ENCODE peak calls at places on chromosome 1, in ten cellular contexts. X is SHP77; B is CD8-positive, alpha-beta memory T cell; V is AG04450; N is memory B cell; M is NCI-H1930; G is NCI-H2081 treated with DMSO at 0.1 percent for 48 hours; U is ELR; Z is stimulated activated CD8-positive, alpha-beta memory T cell treated with anti-CD3 and anti-CD28 coated beads, Interleukin-7, amount 100 ng/mL, for 1 hour; D is activated CD4-positive, alpha-beta T cell treated with anti-CD3 and anti-CD28 coated beads, Interleukin-2, amount 10 ng/mL, durations not matched to agents 7 days and 5 days. C is an unnamed sample.

GRCh38 chr1:3501856-3502665 is 47.6 kb downstream of the ARHGEF16 start:
- DNase-seq in X (no peak), D (peak; percentile 15), Z (no peak), B (peak; percentile 29), U (peak; percentile 38), V (no peak), M (no peak), N (no peak), G (no peak), C (peak; percentile 46)

GRCh38 chr1:180000575-180000974 is 46.0 kb downstream of the CEP350 start:
- DNase-seq in B (no peak), M (no peak), D (no peak), G (no peak), N (no peak), V (no peak), U (no peak), X (no peak), Z (no peak), C (no peak)

GRCh38 chr1:116556289-116557006 is 14.4 kb downstream of the CD58 start:
- DNase-seq in B (peak; percentile 63), D (peak; percentile 57), N (no peak), X (no peak), U (peak; percentile 92), M (no peak), Z (peak; percentile 32), V (no peak), G (no peak), C (peak; percentile 33)

GRCh38 chr1:184843732-184844495 is 89.3 kb upstream of the EDEM3 start:
- DNase-seq in N (no peak), D (peak; percentile 73), G (no peak), X (no peak), B (peak; percentile 63), M (no peak), Z (peak; percentile 45), U (no peak), V (no peak), C (no peak)

GRCh38 chr1:28833396-28833795 is 21.4 kb downstream of the OPRD1 start:
- DNase-seq in G (no peak), M (no peak), N (no peak), U (no peak), Z (no peak), V (no peak), X (no peak), D (no peak), B (no peak), C (no peak)

GRCh38 chr1:91640877-91641526 is 140.4 kb downstream of the CDC7 start:
- DNase-seq in B (no peak), N (no peak), U (no peak), D (no peak), Z (no peak), G (no peak), V (no peak), M (no peak), X (no peak), C (no peak)

GRCh38 chr1:1122078-1122811 is 6.4 kb upstream of the C1orf159 start:
- DNase-seq in B (peak; percentile 75), D (peak; percentile 83), V (peak; percentile 27), N (peak; percentile 93), G (no peak), U (peak; percentile 77), X (peak; percentile 38), M (peak; percentile 77), Z (peak; percentile 59), C (peak; percentile 62)

GRCh38 chr1:220956861-220957605 is 77.8 kb downstream of the HLX start:
- DNase-seq in M (no peak), B (no peak), D (no peak), U (peak; percentile 95), X (no peak), G (no peak), V (peak; percentile 74), Z (no peak), N (no peak), C (peak; percentile 15)

GRCh38 chr1:20470174-20470573 is 15.8 kb downstream of the CAMK2N1 start:
- DNase-seq in M (no peak), N (no peak), B (no peak), D (no peak), X (peak; percentile 14), Z (no peak), G (no peak), V (no peak), U (no peak), C (no peak)

GRCh38 chr1:47675721-47676120 is 237.9 kb downstream of the FOXD2 start:
- DNase-seq in M (no peak), G (no peak), N (no peak), V (no peak), D (no peak), Z (no peak), B (no peak), U (no peak), X (no peak), C (no peak)

GRCh38 chr1:154520333-154520732 is 18.1 kb upstream of the SHE start:
- DNase-seq in M (no peak), D (no peak), B (no peak), V (no peak), Z (no peak), G (no peak), N (no peak), X (no peak), U (no peak), C (no peak)

GRCh38 chr1:69175078-69175477 is 392.6 kb upstream of the LRRC7 start:
- DNase-seq in U (no peak), N (no peak), Z (no peak), G (no peak), X (no peak), V (no peak), B (no peak), M (no peak), D (no peak), C (no peak)

GRCh38 chr1:12472798-12473551 is 145.0 kb downstream of the DHRS3 start:
- DNase-seq in X (no peak), M (no peak), Z (peak; percentile 44), V (no peak), B (peak; percentile 18), G (no peak), D (peak; percentile 70), N (peak; percentile 12), U (no peak), C (no peak)

GRCh38 chr1:28171246-28171645 is 5.2 kb downstream of the PTAFR start:
- DNase-seq in Z (no peak), X (no peak), V (no peak), D (no peak), G (no peak), U (no peak), B (no peak), N (no peak), M (no peak), C (no peak)

GRCh38 chr1:56803561-56804156 is 15.5 kb downstream of the FYB2 start:
- DNase-seq in X (peak; percentile 44), D (peak; percentile 6), M (peak; percentile 29), G (no peak), N (no peak), U (peak; percentile 56), V (no peak), Z (no peak), B (no peak), C (peak; percentile 40)

GRCh38 chr1:46401964-46402626 is 8.0 kb downstream of the FAAH start:
- DNase-seq in U (peak; percentile 54), X (no peak), G (no peak), Z (no peak), M (peak; percentile 7), N (no peak), D (no peak), V (peak; percentile 86), B (no peak), C (no peak)

GRCh38 chr1:166133857-166134256 is 32.9 kb downstream of the FAM78B start:
- DNase-seq in B (no peak), D (no peak), M (no peak), X (no peak), U (no peak), N (no peak), G (no peak), V (no peak), Z (no peak), C (no peak)

GRCh38 chr1:182681516-182681915 is 2.9 kb downstream of the RGS8 start:
- DNase-seq in U (no peak), G (no peak), Z (no peak), X (no peak), M (no peak), B (no peak), N (no peak), D (no peak), V (no peak), C (no peak)

GRCh38 chr1:169680377-169681019 is 30.9 kb downstream of the SELL start:
- DNase-seq in U (no peak), D (no peak), G (no peak), X (no peak), N (no peak), M (no peak), Z (no peak), B (no peak), V (no peak), C (no peak)

GRCh38 chr1:111736548-111737215 is 2.5 kb downstream of the INKA2 start:
- DNase-seq in Z (no peak), D (no peak), M (no peak), G (no peak), B (no peak), N (no peak), U (no peak), V (no peak), X (no peak), C (no peak)

GRCh38 chr1:90728656-90729257 is 11.7 kb upstream of the BARHL2 start:
- DNase-seq in B (no peak), N (no peak), D (no peak), Z (no peak), V (no peak), X (no peak), U (no peak), G (no peak), M (no peak), C (no peak)

GRCh38 chr1:164921493-164921892 is 362.5 kb downstream of the PBX1 start:
- DNase-seq in V (no peak), U (no peak), M (no peak), G (no peak), D (no peak), X (no peak), B (no peak), N (no peak), Z (no peak), C (no peak)

C was measured in NCI-H460.